ENCODE peak calls at places on chromosome X, in ten cellular contexts. O is memory B cell; H is RKO; D is NCI-H1417; Z is stimulated activated CD4-positive, alpha-beta T cell treated with anti-CD3 and anti-CD28 coated beads, Interleukin-4, amount 100 ng/mL, for 24 hours; A is activated gamma-delta T cell treated with Interleukin-2 at 50 U/mL for 16 hours; S is uterus; T is activated CD4-positive, alpha-beta T cell treated with anti-CD3 and anti-CD28 coated beads, Interleukin-2, amount 50 U/mL, for 1 hour; L is ecto neural progenitor cell; E is A549. Y is an unnamed sample.

GRCh38 chrX:4638036-4638435 is 924.6 kb upstream of the PRKX start:
- DNase-seq in O (no peak), H (no peak), D (no peak), Z (no peak), A (no peak), S (no peak), T (no peak), L (no peak), E (no peak), Y (no peak)

GRCh38 chrX:95029571-95029970 is 1355.6 kb downstream of the FAM133A start:
- DNase-seq in O (no peak), H (no peak), D (no peak), Z (no peak), A (no peak), S (no peak), T (no peak), L (no peak), E (no peak), Y (no peak)

GRCh38 chrX:46713672-46714487 is 45.0 kb downstream of the SLC9A7 start:
- DNase-seq in O (no peak), H (no peak), D (no peak), Z (no peak), A (no peak), S (no peak), T (no peak), L (no peak), E (no peak), Y (no peak)

GRCh38 chrX:118974088-118974907 is at the start of gene LONRF3:
- DNase-seq in O (peak), H (peak), D (peak), Z (peak), A (peak), S (peak), T (peak), L (peak), E (peak), Y (peak)

GRCh38 chrX:150012647-150013046 is 74.4 kb upstream of the EOLA2 start:
- DNase-seq in O (no peak), H (no peak), D (no peak), Z (no peak), A (no peak), S (no peak), T (no peak), L (no peak), E (no peak), Y (no peak)

GRCh38 chrX:150934453-150934852 is 36.0 kb upstream of the CD99L2 start:
- DNase-seq in O (no peak), H (no peak), D (no peak), Z (no peak), A (no peak), S (peak), T (no peak), L (no peak), E (peak), Y (no peak)

GRCh38 chrX:23554304-23554703 is 113.0 kb upstream of the PRDX4 start:
- DNase-seq in O (no peak), H (peak), D (peak), Z (no peak), A (no peak), S (no peak), T (no peak), L (no peak), E (peak), Y (no peak)

GRCh38 chrX:77347572-77347971 is 99.6 kb upstream of the FGF16 start:
- DNase-seq in O (no peak), H (no peak), D (no peak), Z (no peak), A (no peak), S (no peak), T (no peak), L (no peak), E (no peak), Y (no peak)